ENCODE peak calls at places on chromosomes 1 and 21, in nine cellular contexts. S is HAP-1; G is activated CD8-positive, alpha-beta memory T cell treated with anti-CD3 and anti-CD28 coated beads, Interleukin-2, amount 10 ng/mL, durations not matched to agents 7 days and 5 days; J is stimulated activated naive CD4-positive, alpha-beta T cell; C is NCI-H2081 treated with DMSO at 0.1 percent for 48 hours; O is RWPE1; T is EL; L is adipocyte; U is T follicular helper cell. Q is an unnamed sample.

GRCh38 chr1:89815611-89816010 is 5.2 kb upstream of the LRRC8D start:
- DNase-seq in S (no peak), G (no peak), J (no peak), C (no peak), O (no peak), T (no peak), L (no peak), U (no peak), Q (no peak)

GRCh38 chr1:44119525-44119924 is 904 bp downstream of the KLF17 start:
- DNase-seq in S (no peak), G (no peak), J (no peak), C (no peak), O (no peak), T (no peak), L (no peak), U (no peak), Q (no peak)

GRCh38 chr1:80656011-80656627 is 1144.6 kb upstream of the ADGRL2 start:
- DNase-seq in S (peak; percentile 51), G (no peak), J (no peak), C (no peak), O (peak; percentile 3), T (peak; percentile 6), L (peak; percentile 37), U (no peak), Q (no peak)

GRCh38 chr1:156337052-156337887 is 822 bp downstream of the CCT3 start:
- DNase-seq in S (no peak), G (peak; percentile 42), J (no peak), C (no peak), O (no peak), T (no peak), L (peak; percentile 32), U (no peak), Q (no peak)

GRCh38 chr1:94017155-94017829 is 103.7 kb downstream of the ABCA4 start:
- DNase-seq in S (no peak), G (peak; percentile 81), J (no peak), C (no peak), O (no peak), T (no peak), L (no peak), U (no peak), Q (no peak)

GRCh38 chr1:200240655-200241054 is 169.2 kb downstream of the ZNF281 start:
- DNase-seq in S (no peak), G (no peak), J (no peak), C (no peak), O (no peak), T (no peak), L (no peak), U (no peak), Q (no peak)

GRCh38 chr1:176205322-176205914 is 1.7 kb downstream of the COP1 start:
- DNase-seq in S (no peak), G (no peak), J (no peak), C (no peak), O (peak; percentile 10), T (peak; percentile 11), L (peak; percentile 35), U (no peak), Q (no peak)

GRCh38 chr1:228058981-228059535 is 23.4 kb upstream of the ARF1 start:
- DNase-seq in S (no peak), G (peak; percentile 51), J (peak; percentile 64), C (no peak), O (no peak), T (no peak), L (no peak), U (peak; percentile 69), Q (peak; percentile 70)

GRCh38 chr1:245679796-245680195 is 525.0 kb downstream of the KIF26B start:
- DNase-seq in S (no peak), G (no peak), J (no peak), C (no peak), O (no peak), T (no peak), L (no peak), U (no peak), Q (no peak)

GRCh38 chr21:27173052-27173451 is 206.2 kb upstream of the ADAMTS5 start:
- DNase-seq in S (no peak), G (no peak), J (no peak), C (no peak), O (no peak), T (no peak), L (peak; percentile 55), U (no peak), Q (no peak)

GRCh38 chr1:159909381-159909780 is 9.4 kb upstream of the CFAP45 start:
- DNase-seq in S (no peak), G (no peak), J (no peak), C (no peak), O (no peak), T (no peak), L (no peak), U (no peak), Q (no peak)

GRCh38 chr1:31373897-31374486 is 1.1 kb upstream of the FABP3 start:
- DNase-seq in S (no peak), G (no peak), J (peak; percentile 5), C (no peak), O (no peak), T (no peak), L (no peak), U (no peak), Q (no peak)

GRCh38 chr1:22184892-22185612 is 42.2 kb upstream of the WNT4 start:
- DNase-seq in S (no peak), G (no peak), J (no peak), C (peak; percentile 75), O (no peak), T (no peak), L (no peak), U (no peak), Q (no peak)

GRCh38 chr1:63935148-63935547 is 161.3 kb downstream of the ROR1 start:
- DNase-seq in S (no peak), G (no peak), J (no peak), C (no peak), O (peak; percentile 11), T (no peak), L (no peak), U (no peak), Q (no peak)

GRCh38 chr1:114153051-114153620 is 533 bp downstream of the SYT6 start:
- DNase-seq in S (no peak), G (no peak), J (no peak), C (no peak), O (no peak), T (no peak), L (peak; percentile 4), U (no peak), Q (no peak)

GRCh38 chr1:15155760-15156743 is 2.5 kb downstream of the TMEM51 start:
- DNase-seq in S (no peak), G (no peak), J (no peak), C (no peak), O (no peak), T (no peak), L (no peak), U (no peak), Q (no peak)

GRCh38 chr1:228393268-228393699 is 13.4 kb downstream of the TRIM11 start:
- DNase-seq in S (no peak), G (no peak), J (no peak), C (no peak), O (no peak), T (peak; percentile 87), L (peak; percentile 66), U (no peak), Q (no peak)

GRCh38 chr1:202812176-202813026 is 1.6 kb downstream of the PCAT6 start:
- DNase-seq in S (no peak), G (no peak), J (no peak), C (no peak), O (peak; percentile 59), T (no peak), L (peak; percentile 48), U (no peak), Q (no peak)

GRCh38 chr1:52651904-52652303 is 18.9 kb downstream of the SHISAL2A start:
- DNase-seq in S (no peak), G (no peak), J (no peak), C (no peak), O (no peak), T (no peak), L (no peak), U (no peak), Q (no peak)

GRCh38 chr21:34061983-34062382 is 11.4 kb upstream of the MRPS6 start:
- DNase-seq in S (no peak), G (no peak), J (no peak), C (no peak), O (no peak), T (no peak), L (no peak), U (no peak), Q (no peak)